ENCODE peak calls at places on chromosome 9, in seven cellular contexts. C is aorta, R is heart left ventricle, J is tibial nerve, V is lung, W is fibroblast of lung, E is A549. M is an unnamed sample. For H3K4me1, the result is how much of the 10 kb centered on the place peaks cover.

GRCh38 chr9:132546148-132547051 is 36.0 kb upstream of the BARHL1 start:
- DNase-seq in C (no peak), R (peak), J (no peak), V (no peak), W (peak), E (peak), M (no peak)

GRCh38 chr9:132630811-132631210 is 39.0 kb downstream of the DDX31 start:
- DNase-seq in C (no peak), R (no peak), J (no peak), V (no peak), W (no peak), E (no peak), M (no peak)

GRCh38 chr9:130770679-130771442 is 64.2 kb upstream of the ABL1 start:
- DNase-seq in C (no peak), R (no peak), J (no peak), V (no peak), W (peak), E (peak), M (no peak)

GRCh38 chr9:92962846-92963245 is 15.5 kb downstream of the FGD3 start:
- DNase-seq in C (no peak), R (no peak), J (no peak), V (no peak), W (no peak), E (no peak), M (no peak)

GRCh38 chr9:105439428-105439827 is 8.4 kb upstream of the FSD1L start:
- DNase-seq in C (no peak), R (peak), J (no peak), V (no peak), W (peak), E (no peak), M (no peak)

GRCh38 chr9:131310833-131311554 is 21.5 kb downstream of the PLPP7 start:
- DNase-seq in C (no peak), R (no peak), J (no peak), V (no peak), W (no peak), E (peak), M (no peak)

GRCh38 chr9:12464910-12465512 is 228.2 kb upstream of the TYRP1 start:
- DNase-seq in C (no peak), R (no peak), J (peak), V (no peak), W (peak), E (peak), M (no peak)

GRCh38 chr9:109751253-109751652 is 28.7 kb upstream of the PALM2AKAP2 start:
- DNase-seq in C (no peak), R (no peak), J (no peak), V (no peak), W (peak), E (no peak), M (no peak)

GRCh38 chr9:27333241-27334052 is 36.5 kb upstream of the EQTN start:
- DNase-seq in C (peak), R (peak), J (peak), V (peak), W (peak), E (peak), M (peak)

GRCh38 chr9:99441829-99442228 is 219.7 kb downstream of the SEC61B start:
- DNase-seq in C (no peak), R (no peak), J (no peak), V (no peak), W (no peak), E (no peak), M (no peak)

GRCh38 chr9:114000063-114000454 is 78.0 kb downstream of the AMBP start:
- DNase-seq in C (no peak), R (no peak), J (peak), V (peak), W (no peak), E (no peak), M (no peak)

GRCh38 chr9:19116391-19116790 is 10.9 kb downstream of the PLIN2 start:
- DNase-seq in C (no peak), R (peak), J (no peak), V (no peak), W (peak), E (no peak), M (no peak)

GRCh38 chr9:35107337-35108290 is 4.7 kb upstream of the STOML2 start:
- DNase-seq in C (no peak), R (no peak), J (no peak), V (no peak), W (no peak), E (no peak), M (no peak)

GRCh38 chr9:87950765-87951488 is 23.4 kb downstream of the CDK20 start:
- DNase-seq in C (no peak), R (no peak), J (no peak), V (no peak), W (peak), E (peak), M (no peak)

GRCh38 chr9:15191358-15191757 is 115.7 kb downstream of the TTC39B start:
- DNase-seq in C (no peak), R (no peak), J (no peak), V (no peak), W (no peak), E (no peak), M (no peak)

GRCh38 chr9:92647671-92648446 is 22.1 kb downstream of the IPPK start:
- DNase-seq in C (no peak), R (no peak), J (no peak), V (no peak), W (no peak), E (no peak), M (no peak)

GRCh38 chr9:117325789-117326185 is 89.1 kb downstream of the ASTN2 start:
- DNase-seq in C (no peak), R (no peak), J (no peak), V (no peak), W (no peak), E (no peak), M (no peak)

GRCh38 chr9:95810814-95811213 is 64.7 kb upstream of the ERCC6L2 start:
- DNase-seq in C (no peak), R (no peak), J (no peak), V (no peak), W (no peak), E (no peak), M (no peak)

GRCh38 chr9:114308361-114308950 is 14.4 kb upstream of the ORM1 start:
- DNase-seq in C (no peak), R (no peak), J (no peak), V (no peak), W (no peak), E (no peak), M (no peak)

GRCh38 chr9:4985376-4986266 is 549 bp downstream of the JAK2 start:
- DNase-seq in C (peak), R (peak), J (peak), V (peak), W (peak), E (no peak), M (no peak)

GRCh38 chr9:137740311-137740710 is 121.5 kb downstream of the EHMT1 start:
- DNase-seq in C (no peak), R (no peak), J (no peak), V (no peak), W (peak), E (no peak), M (no peak)

GRCh38 chr9:11328326-11328725 is 715.5 kb upstream of the PTPRD start:
- DNase-seq in C (no peak), R (no peak), J (no peak), V (no peak), W (no peak), E (no peak), M (no peak)

GRCh38 chr9:129904734-129905133 is 69.5 kb downstream of the USP20 start:
- DNase-seq in C (no peak), R (no peak), J (no peak), V (no peak), W (no peak), E (no peak), M (no peak)

GRCh38 chr9:126515873-126516505 is 97.7 kb upstream of the LMX1B start:
- DNase-seq in C (no peak), R (no peak), J (no peak), V (no peak), W (no peak), E (no peak), M (no peak)

DNA sequence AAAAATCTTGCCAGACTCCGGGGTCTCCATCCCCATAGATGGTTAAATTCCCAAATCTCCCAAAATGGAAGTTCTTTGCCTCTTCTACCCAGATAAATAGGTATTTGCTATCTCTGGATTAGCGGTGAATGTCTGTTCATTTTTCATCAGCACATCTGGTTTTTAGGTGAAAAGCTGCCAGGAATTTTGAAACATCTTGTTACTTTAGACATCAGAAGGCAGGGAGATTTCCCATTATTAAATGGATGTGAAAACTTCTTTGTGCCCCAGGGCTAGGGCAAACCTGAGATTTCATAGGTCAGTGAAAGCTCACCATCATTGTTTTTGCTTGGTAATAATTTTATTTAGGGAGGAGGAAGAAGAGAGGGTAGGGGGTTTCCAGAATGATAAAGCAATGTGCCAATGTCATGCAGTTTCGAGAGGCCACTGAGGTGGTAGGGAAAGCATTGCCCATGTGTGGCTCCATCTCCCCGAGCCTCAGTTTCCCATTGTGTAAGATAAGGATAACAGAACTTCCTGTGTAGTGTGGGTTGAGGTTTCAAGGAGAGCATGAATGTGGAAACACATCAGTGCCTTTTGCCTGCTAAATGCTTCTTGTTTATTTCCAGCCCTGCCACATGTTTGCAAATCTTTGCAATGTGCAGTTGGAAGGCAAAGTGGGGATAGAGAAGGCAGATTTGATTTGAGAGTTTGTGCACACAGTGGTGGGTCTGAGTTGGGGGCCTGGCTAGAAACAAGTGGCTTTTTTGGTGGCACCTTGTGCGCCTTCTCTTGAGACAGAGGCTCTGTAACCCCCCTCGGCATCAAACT is 147.2 kb upstream of the KLF4 start:
- DNase-seq in C (no peak), R (no peak), J (peak), V (no peak), W (no peak), E (no peak), M (no peak)
- H3K27ac ChIP-seq in C (peak), R (peak), J (peak), V (peak), W (peak), E (peak), M (peak)

DNA sequence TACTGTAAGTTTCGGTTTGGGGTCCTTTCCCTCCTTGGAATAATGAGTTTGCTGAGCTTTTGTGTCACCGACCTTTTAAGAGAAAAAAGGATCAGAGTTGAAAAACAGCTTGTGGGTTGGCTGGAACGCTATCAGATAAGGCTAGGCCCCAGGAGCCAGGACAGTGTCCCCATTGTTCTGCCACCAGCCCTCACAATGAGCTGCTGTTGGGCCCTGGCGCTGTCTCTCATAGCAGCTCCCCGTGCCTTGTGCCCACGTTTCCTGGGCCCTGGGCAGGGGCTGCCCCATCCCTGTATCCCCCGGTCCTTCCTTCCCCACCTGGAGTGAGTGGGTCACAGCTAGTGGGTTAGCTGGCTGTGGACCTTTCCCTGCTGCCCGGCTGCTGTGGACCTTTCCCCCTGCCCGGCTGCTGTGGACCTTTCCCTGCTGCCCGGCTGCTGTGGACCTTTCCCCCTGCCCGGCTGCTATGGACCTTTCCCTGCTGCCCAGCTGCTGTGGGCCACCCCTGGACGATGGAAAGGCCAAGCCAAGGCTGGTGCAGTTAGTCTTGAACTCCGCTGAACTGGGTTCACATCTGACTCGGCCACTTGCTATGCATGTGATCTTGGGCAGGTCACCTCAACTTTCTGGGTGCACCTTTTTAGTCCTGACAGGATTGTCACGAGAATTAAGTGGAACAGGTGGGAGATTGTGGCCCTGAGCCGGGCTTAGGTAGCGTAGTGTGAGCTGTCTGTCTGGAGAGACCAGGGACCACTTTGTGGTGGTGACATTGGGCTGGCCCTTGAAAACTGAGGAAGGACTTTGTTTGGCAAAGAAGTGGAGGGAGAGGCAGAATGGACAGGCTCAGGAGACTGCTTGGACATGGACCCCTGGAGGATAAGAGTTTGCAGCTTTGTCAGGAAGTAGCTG is 99.5 kb downstream of the DAB2IP start:
- DNase-seq in C (no peak), R (no peak), J (no peak), V (no peak), W (no peak), E (no peak), M (no peak)
- H3K4me1 ChIP-seq in C (under half), R (half or more), J (half or more), V (under half), W (under half), E (under half), M (under half)

DNA sequence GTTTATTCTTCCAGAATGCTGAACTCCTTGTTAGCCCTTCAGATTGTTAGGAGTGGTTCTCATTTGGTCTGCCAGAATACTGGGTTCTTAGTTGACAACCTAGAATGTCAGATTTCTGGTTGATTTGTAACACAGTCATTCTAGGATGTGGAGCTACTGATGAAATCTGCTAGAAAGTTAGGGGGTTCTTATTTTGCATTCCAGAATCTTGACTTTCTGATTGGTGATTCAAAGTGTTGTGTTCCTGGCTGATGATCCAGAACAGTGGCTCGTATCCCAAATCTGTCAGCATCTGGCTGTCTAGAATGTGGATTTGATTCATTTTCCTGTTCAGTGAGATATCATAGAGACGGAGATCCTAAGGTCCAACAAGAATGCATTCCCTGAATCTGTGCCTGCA is 21.9 kb downstream of the PTGS1 start:
- DNase-seq in C (no peak), R (no peak), J (no peak), V (peak), W (no peak), E (no peak), M (no peak)
- H3K27ac ChIP-seq in C (no peak), R (no peak), J (no peak), V (no peak), W (no peak), E (no peak), M (no peak)

GRCh38 chr9:128901379-128901778 is 19.4 kb upstream of the PHYHD1 start:
- DNase-seq in C (no peak), R (no peak), J (no peak), V (no peak), W (no peak), E (no peak), M (no peak)
- H3K4me1 ChIP-seq in C (under half), R (half or more), J (under half), V (under half), W (under half), E (under half), M (under half)